ENCODE peak calls at places on chromosomes 5 and 9, in four cellular contexts. H is AG09319, Q is brain microvascular endothelial cell, J is AG10803. N is an unnamed sample.

GRCh38 chr5:133457956-133458355 is 154.4 kb downstream of the FSTL4 start:
- DNase-seq in H (no peak), Q (peak), J (no peak), N (no peak)

GRCh38 chr5:40842351-40842750 is 1.2 kb downstream of the CARD6 start:
- DNase-seq in Q (no peak), H (no peak), J (peak), N (no peak)

GRCh38 chr5:172833691-172834569 is at the start of gene ERGIC1:
- DNase-seq in J (peak), Q (peak), H (peak), N (no peak)

GRCh38 chr5:86977185-86977584 is 290.5 kb upstream of the RASA1 start:
- DNase-seq in Q (no peak), J (peak), H (no peak), N (no peak)

GRCh38 chr9:19634881-19635280 is 154.0 kb downstream of the SLC24A2 start:
- DNase-seq in J (no peak), H (no peak), Q (no peak), N (no peak)

GRCh38 chr9:34996905-34997279 is 7.3 kb downstream of the DNAJB5 start:
- DNase-seq in J (no peak), Q (no peak), H (no peak), N (no peak)

GRCh38 chr5:115109840-115110239 is 59.9 kb downstream of the TRIM36 start:
- DNase-seq in H (no peak), J (no peak), Q (no peak), N (no peak)

GRCh38 chr5:124867064-124867707 is 120.7 kb upstream of the ZNF608 start:
- DNase-seq in H (peak), J (peak), Q (peak), N (peak)

GRCh38 chr5:411728-412127 is 31.2 kb upstream of the EXOC3 start:
- DNase-seq in Q (no peak), H (no peak), J (no peak), N (no peak)

GRCh38 chr9:23824241-23825142 is 1.5 kb downstream of the ELAVL2 start:
- DNase-seq in J (peak), H (no peak), Q (no peak), N (no peak)

GRCh38 chr5:13403351-13403750 is 541.1 kb downstream of the DNAH5 start:
- DNase-seq in H (no peak), Q (no peak), J (no peak), N (no peak)

GRCh38 chr9:76818271-76818670 is 54.0 kb downstream of the PCA3 start:
- DNase-seq in Q (peak), H (peak), J (peak), N (peak)

GRCh38 chr5:66198837-66199236 is 54.7 kb downstream of the SREK1 start:
- DNase-seq in Q (no peak), H (no peak), J (no peak), N (no peak)

GRCh38 chr5:57102189-57102904 is 71.5 kb upstream of the GPBP1 start:
- DNase-seq in H (no peak), J (no peak), Q (no peak), N (no peak)

GRCh38 chr5:115657883-115658233 is 32.0 kb upstream of the TMED7 start:
- DNase-seq in Q (peak), H (no peak), J (peak), N (peak)

GRCh38 chr5:132704875-132705274 is 31.1 kb downstream of the IL4 start:
- DNase-seq in J (peak), Q (peak), H (no peak), N (no peak)

GRCh38 chr5:96649938-96650540 is 12.1 kb upstream of the CAST start:
- DNase-seq in Q (no peak), H (no peak), J (peak), N (no peak)

GRCh38 chr5:53126514-53126913 is 17.0 kb upstream of the MOCS2 start:
- DNase-seq in J (peak), H (no peak), Q (peak), N (no peak)

GRCh38 chr9:20189871-20190270 is 401.0 kb upstream of the SLC24A2 start:
- DNase-seq in J (no peak), H (no peak), Q (no peak), N (no peak)

GRCh38 chr9:110875275-110875674 is 163.0 kb downstream of the LPAR1 start:
- DNase-seq in J (no peak), Q (no peak), H (no peak), N (no peak)

GRCh38 chr5:166786889-166787288 is 1504.6 kb upstream of the WWC1 start:
- DNase-seq in H (no peak), Q (no peak), J (no peak), N (no peak)

GRCh38 chr5:76386360-76386759 is 16.7 kb upstream of the IQGAP2 start:
- DNase-seq in J (no peak), Q (no peak), H (no peak), N (no peak)

DNA sequence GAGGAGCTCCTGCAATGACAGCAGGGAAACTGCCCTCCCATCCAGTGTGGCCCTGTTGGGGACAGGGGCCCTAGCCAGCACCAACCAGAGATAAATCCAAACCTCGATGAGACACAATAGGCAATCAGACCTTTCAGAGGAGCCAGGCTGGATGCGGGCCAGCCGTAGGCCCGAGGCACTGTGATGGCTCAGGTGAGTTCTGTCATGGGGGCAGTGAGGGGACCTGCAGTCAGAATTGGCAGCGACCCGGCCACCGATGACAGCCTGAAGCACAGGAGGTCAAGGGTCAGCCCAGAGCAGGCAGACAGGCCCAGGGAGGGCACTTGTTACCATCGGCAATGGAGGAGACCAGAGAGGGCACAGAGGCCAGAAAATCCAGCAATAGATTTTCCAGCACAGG is 90.8 kb downstream of the FRMD3 start:
- DNase-seq in H (no peak), J (no peak), Q (no peak), N (no peak)
- TF ChIP-seq CTCF in H (no peak), J (no peak), Q (no peak), N (no peak)

DNA sequence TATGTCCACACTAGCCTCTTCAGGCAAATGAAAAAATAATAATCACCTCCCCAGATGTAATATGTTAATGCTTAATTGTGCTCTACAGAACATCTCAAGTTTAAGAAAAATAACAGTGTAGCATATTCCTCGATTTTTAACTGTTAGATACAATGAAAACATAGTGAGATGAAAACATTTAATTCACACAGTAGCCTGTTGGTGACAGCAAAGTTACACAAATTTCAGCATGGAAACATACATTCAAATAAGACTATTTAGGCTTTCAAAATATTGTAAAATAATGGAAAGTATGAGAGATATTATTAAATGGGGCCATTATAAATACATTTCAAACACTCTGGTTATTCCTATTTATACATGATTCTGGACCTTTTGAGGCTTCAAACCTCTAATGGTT is 543.1 kb downstream of the MAT2B start:
- DNase-seq in J (no peak), H (no peak), Q (no peak), N (no peak)
- TF ChIP-seq CTCF in J (no peak), H (no peak), Q (no peak), N (no peak)

GRCh38 chr5:140118294-140118936 is 4.5 kb downstream of the PURA start:
- DNase-seq in Q (no peak), J (peak), H (no peak), N (no peak)
- TF ChIP-seq CTCF in Q (no peak), J (peak), H (no peak), N (no peak)

GRCh38 chr5:180090769-180091546 is 19.4 kb upstream of the RNF130 start:
- DNase-seq in Q (peak), J (peak), H (no peak), N (no peak)
- TF ChIP-seq CTCF in Q (peak), J (peak), H (no peak), N (peak)

GRCh38 chr9:36911037-36911436 is 123.0 kb downstream of the PAX5 start:
- DNase-seq in H (no peak), Q (no peak), J (no peak), N (no peak)
- TF ChIP-seq CTCF in H (no peak), Q (peak), J (no peak), N (no peak)

N was measured in BJ.